ENCODE peak calls at places on chromosomes 11 and 22, in seven cellular contexts. B is T-helper 2 cell, W is T follicular helper cell, Z is DMS153, V is A549, N is left colon, U is M059J. K is an unnamed sample.
A peak's percentile ranks its signal among the peaks of the same experiment; 100 is the strongest.

GRCh38 chr11:70727899-70728620 is 329.7 kb downstream of the CTTN start:
- DNase-seq in B (no peak), W (no peak), Z (peak; percentile 72), V (no peak), N (no peak), U (no peak), K (no peak)

GRCh38 chr11:10318527-10318802 is 13.6 kb downstream of the ADM start:
- DNase-seq in B (no peak), W (no peak), Z (peak; percentile 90), V (no peak), N (peak; percentile 70), U (no peak), K (peak; percentile 88)

GRCh38 chr11:132405728-132406127 is 1035.3 kb downstream of the NTM start:
- DNase-seq in B (no peak), W (no peak), Z (no peak), V (no peak), N (no peak), U (no peak), K (no peak)

GRCh38 chr11:12646478-12646877 is 27.7 kb upstream of the TEAD1 start:
- DNase-seq in B (no peak), W (no peak), Z (no peak), V (no peak), N (no peak), U (no peak), K (no peak)

GRCh38 chr22:49364398-49364797 is 463.3 kb downstream of the BRD1 start:
- DNase-seq in B (no peak), W (no peak), Z (no peak), V (no peak), N (no peak), U (no peak), K (no peak)

GRCh38 chr11:36790450-36790849 is 192.4 kb upstream of the RAG2 start:
- DNase-seq in B (no peak), W (no peak), Z (no peak), V (no peak), N (no peak), U (no peak), K (no peak)

GRCh38 chr22:43288378-43288777 is 54.8 kb downstream of the SCUBE1 start:
- DNase-seq in B (no peak), W (no peak), Z (no peak), V (no peak), N (no peak), U (no peak), K (no peak)

GRCh38 chr11:133123371-133123770 is 408.9 kb downstream of the OPCML start:
- DNase-seq in B (no peak), W (no peak), Z (no peak), V (no peak), N (no peak), U (no peak), K (no peak)

GRCh38 chr11:75271730-75272129 is 31.2 kb downstream of the TPBGL start:
- DNase-seq in B (no peak), W (no peak), Z (no peak), V (no peak), N (peak; percentile 5), U (no peak), K (no peak)

GRCh38 chr11:46331653-46331984 is 15.6 kb upstream of the DGKZ start:
- DNase-seq in B (no peak), W (no peak), Z (no peak), V (no peak), N (no peak), U (no peak), K (no peak)

GRCh38 chr11:117178210-117179034 is at the start of gene SIDT2:
- DNase-seq in B (peak; percentile 71), W (peak; percentile 83), Z (peak; percentile 84), V (peak; percentile 83), N (peak; percentile 97), U (peak; percentile 91), K (peak; percentile 87)

GRCh38 chr11:134014502-134014901 is 54.4 kb upstream of the JAM3 start:
- DNase-seq in B (no peak), W (no peak), Z (peak; percentile 53), V (no peak), N (no peak), U (peak; percentile 42), K (peak; percentile 54)

GRCh38 chr22:38706885-38707180 is 1.1 kb downstream of the GTPBP1 start:
- DNase-seq in B (no peak), W (no peak), Z (no peak), V (no peak), N (no peak), U (no peak), K (no peak)

GRCh38 chr11:5364214-5364613 is 12.9 kb downstream of the OR51B6 start:
- DNase-seq in B (no peak), W (no peak), Z (no peak), V (no peak), N (no peak), U (peak; percentile 96), K (no peak)

GRCh38 chr11:10329935-10330334 is 25.1 kb downstream of the ADM start:
- DNase-seq in B (no peak), W (no peak), Z (no peak), V (peak; percentile 51), N (no peak), U (peak; percentile 95), K (no peak)

GRCh38 chr22:38861170-38861874 is 10.7 kb downstream of the CBX6 start:
- DNase-seq in B (no peak), W (no peak), Z (no peak), V (no peak), N (no peak), U (no peak), K (no peak)

GRCh38 chr11:118610220-118610772 is 2.9 kb downstream of the PHLDB1 start:
- DNase-seq in B (no peak), W (no peak), Z (no peak), V (no peak), N (no peak), U (no peak), K (no peak)

GRCh38 chr11:72721689-72722049 is 30.5 kb downstream of the ARAP1 start:
- DNase-seq in B (no peak), W (peak; percentile 10), Z (no peak), V (no peak), N (no peak), U (no peak), K (no peak)

GRCh38 chr11:9001736-9002135 is 2.1 kb downstream of the NRIP3 start:
- DNase-seq in B (no peak), W (no peak), Z (no peak), V (no peak), N (no peak), U (peak; percentile 92), K (no peak)

GRCh38 chr11:128632151-128632791 is 44.9 kb upstream of the ETS1 start:
- DNase-seq in B (no peak), W (no peak), Z (peak; percentile 39), V (peak; percentile 44), N (no peak), U (peak; percentile 58), K (no peak)

GRCh38 chr22:50699754-50700386 is 27.2 kb downstream of the SHANK3 start:
- DNase-seq in B (no peak), W (no peak), Z (no peak), V (no peak), N (no peak), U (no peak), K (no peak)

GRCh38 chr22:17952273-17952801 is 72.0 kb downstream of the MICAL3 start:
- DNase-seq in B (no peak), W (no peak), Z (no peak), V (peak; percentile 46), N (peak; percentile 76), U (no peak), K (peak; percentile 57)

GRCh38 chr11:10457901-10458300 is 2.8 kb downstream of the AMPD3 start:
- DNase-seq in B (no peak), W (no peak), Z (no peak), V (no peak), N (no peak), U (no peak), K (no peak)